ENCODE peak calls at places on chromosomes 7 and 10, in eight cellular contexts. P is mesendoderm, X is left kidney, D is germinal center, C is T-cell, U is HCEC 1CT, B is left cardiac atrium, A is SJCRH30. K is an unnamed sample.

GRCh38 chr7:52648903-52649302 is 386.5 kb upstream of the POM121L12 start:
- DNase-seq in P (no peak), X (no peak), D (no peak), C (no peak), U (no peak), B (no peak), A (no peak), K (no peak)

GRCh38 chr7:26397786-26398435 is 106.2 kb downstream of the SNX10 start:
- DNase-seq in P (peak; percentile 60), X (peak; percentile 85), D (peak; percentile 67), C (no peak), U (no peak), B (peak; percentile 53), A (peak; percentile 27), K (peak; percentile 72)

GRCh38 chr10:95536894-95537542 is 24.2 kb downstream of the SORBS1 start:
- DNase-seq in P (no peak), X (no peak), D (no peak), C (no peak), U (no peak), B (no peak), A (no peak), K (no peak)

GRCh38 chr7:131829911-131830310 is 273.5 kb upstream of the PODXL start:
- DNase-seq in P (peak; percentile 96), X (peak; percentile 82), D (no peak), C (no peak), U (no peak), B (peak; percentile 33), A (peak; percentile 96), K (no peak)

GRCh38 chr10:63700209-63700934 is 179.2 kb downstream of the REEP3 start:
- DNase-seq in P (no peak), X (peak; percentile 51), D (no peak), C (no peak), U (peak; percentile 99), B (peak; percentile 50), A (peak; percentile 57), K (no peak)

GRCh38 chr7:157488326-157488725 is 151.5 kb downstream of the DNAJB6 start:
- DNase-seq in P (no peak), X (peak; percentile 54), D (no peak), C (no peak), U (no peak), B (no peak), A (no peak), K (no peak)

GRCh38 chr7:140899883-140900282 is 24.8 kb downstream of the BRAF start:
- DNase-seq in P (peak; percentile 62), X (peak; percentile 43), D (no peak), C (no peak), U (no peak), B (no peak), A (no peak), K (no peak)

GRCh38 chr7:142997590-142997989 is 29.3 kb downstream of the OR9A2 start:
- DNase-seq in P (no peak), X (no peak), D (no peak), C (no peak), U (no peak), B (no peak), A (no peak), K (no peak)

GRCh38 chr7:11452491-11452890 is 379.5 kb downstream of the THSD7A start:
- DNase-seq in P (no peak), X (no peak), D (no peak), C (no peak), U (no peak), B (no peak), A (no peak), K (no peak)

GRCh38 chr7:90474284-90475210 is 5.1 kb downstream of the PTTG1IP2 start:
- DNase-seq in P (no peak), X (no peak), D (no peak), C (no peak), U (peak; percentile 92), B (no peak), A (no peak), K (no peak)

GRCh38 chr7:129574487-129574886 is 37.0 kb upstream of the NRF1 start:
- DNase-seq in P (no peak), X (no peak), D (no peak), C (no peak), U (peak; percentile 94), B (peak; percentile 24), A (peak; percentile 97), K (no peak)

GRCh38 chr7:139703468-139704307 is 74.1 kb downstream of the HIPK2 start:
- DNase-seq in P (no peak), X (no peak), D (no peak), C (no peak), U (no peak), B (no peak), A (no peak), K (no peak)

GRCh38 chr10:27713906-27714305 is 31.7 kb downstream of the MKX start:
- DNase-seq in P (no peak), X (peak; percentile 86), D (no peak), C (no peak), U (peak; percentile 26), B (no peak), A (peak; percentile 95), K (no peak)

GRCh38 chr10:104478380-104478779 is 124.7 kb downstream of the CFAP58 start:
- DNase-seq in P (no peak), X (no peak), D (no peak), C (no peak), U (no peak), B (no peak), A (no peak), K (no peak)

GRCh38 chr10:33248638-33249037 is 85.8 kb downstream of the NRP1 start:
- DNase-seq in P (no peak), X (no peak), D (no peak), C (no peak), U (peak; percentile 93), B (no peak), A (peak; percentile 49), K (no peak)

GRCh38 chr10:44194435-44194834 is 190.5 kb downstream of the CXCL12 start:
- DNase-seq in P (no peak), X (no peak), D (no peak), C (no peak), U (no peak), B (no peak), A (no peak), K (no peak)

GRCh38 chr10:44967596-44967995 is 8.0 kb downstream of the RASSF4 start:
- DNase-seq in P (no peak), X (no peak), D (no peak), C (no peak), U (no peak), B (no peak), A (no peak), K (peak; percentile 67)

GRCh38 chr7:54986716-54987115 is 32.1 kb upstream of the EGFR start:
- DNase-seq in P (no peak), X (no peak), D (no peak), C (no peak), U (no peak), B (no peak), A (no peak), K (no peak)

K was measured in Right ventricle myocardium inferior.